ENCODE peak calls at places on chromosomes 1 and 21, in five cellular contexts. T is stimulated activated CD4-positive, alpha-beta T cell treated with anti-CD3 and anti-CD28 coated beads, Interleukin-12 subunit alpha, Interleukin-12 subunit beta, amount 100 ng/mL, for 24 hours; X is amniotic epithelial cell; V is CD4-positive, alpha-beta T cell; M is AG04450. B is an unnamed sample.

GRCh38 chr1:32351859-32352745 is 10.2 kb downstream of the FAM229A start:
- DNase-seq in V (no peak), X (no peak), M (no peak), T (no peak), B (no peak)

GRCh38 chr1:43358121-43358745 is 548 bp upstream of the CDC20 start:
- DNase-seq in X (peak; percentile 49), V (no peak), M (no peak), T (no peak), B (no peak)

GRCh38 chr1:31299365-31299764 is 2.5 kb downstream of the ZCCHC17 start:
- DNase-seq in M (no peak), V (no peak), T (no peak), X (no peak), B (no peak)

GRCh38 chr1:29332204-29332603 is 95.9 kb downstream of the PTPRU start:
- DNase-seq in T (no peak), X (peak; percentile 36), M (no peak), V (no peak), B (no peak)

GRCh38 chr1:206471993-206472392 is 1.7 kb downstream of the IKBKE start:
- DNase-seq in T (no peak), X (no peak), V (no peak), M (no peak), B (no peak)

GRCh38 chr1:212460376-212460775 is 27.7 kb downstream of the NENF start:
- DNase-seq in X (no peak), V (no peak), M (no peak), T (no peak), B (no peak)

GRCh38 chr1:7493711-7494110 is 277.4 kb upstream of the VAMP3 start:
- DNase-seq in T (no peak), X (no peak), M (no peak), V (no peak), B (no peak)

GRCh38 chr1:212981571-212982328 is 31.4 kb downstream of the VASH2 start:
- DNase-seq in V (no peak), M (no peak), X (no peak), T (no peak), B (no peak)

GRCh38 chr1:81478217-81478616 is 322.5 kb upstream of the ADGRL2 start:
- DNase-seq in V (no peak), M (no peak), X (no peak), T (no peak), B (no peak)

GRCh38 chr1:231390071-231390470 is 32.0 kb downstream of the EGLN1 start:
- DNase-seq in T (no peak), X (peak; percentile 74), M (no peak), V (no peak), B (no peak)

GRCh38 chr1:24978383-24979032 is 48.4 kb upstream of the RUNX3 start:
- DNase-seq in X (no peak), V (no peak), M (no peak), T (no peak), B (no peak)

GRCh38 chr1:154295408-154296235 is 23.2 kb downstream of the HAX1 start:
- DNase-seq in M (no peak), V (no peak), T (no peak), X (no peak), B (no peak)

GRCh38 chr1:13819637-13820036 is 119.6 kb downstream of the PRDM2 start:
- DNase-seq in X (no peak), T (no peak), M (no peak), V (no peak), B (no peak)

GRCh38 chr21:33273044-33273443 is 6.9 kb downstream of the IL10RB start:
- DNase-seq in X (peak; percentile 65), T (no peak), M (no peak), V (no peak), B (no peak)

GRCh38 chr1:180103819-180104218 is 50.9 kb upstream of the QSOX1 start:
- DNase-seq in X (no peak), V (no peak), T (no peak), M (no peak), B (no peak)

GRCh38 chr1:28208818-28209441 is 23.9 kb downstream of the DNAJC8 start:
- DNase-seq in M (peak; percentile 51), V (peak; percentile 47), T (peak; percentile 33), X (peak; percentile 76), B (peak; percentile 47)

GRCh38 chr1:221576268-221576667 is 165.6 kb downstream of the DUSP10 start:
- DNase-seq in X (peak; percentile 87), M (peak; percentile 86), V (no peak), T (no peak), B (no peak)

GRCh38 chr1:221494670-221495069 is 247.2 kb downstream of the DUSP10 start:
- DNase-seq in X (peak; percentile 68), M (no peak), V (no peak), T (no peak), B (no peak)

GRCh38 chr1:66274634-66275033 is 259.3 kb upstream of the SGIP1 start:
- DNase-seq in V (no peak), M (no peak), X (peak; percentile 74), T (no peak), B (no peak)

GRCh38 chr1:99806882-99807281 is 40.4 kb upstream of the FRRS1 start:
- DNase-seq in X (no peak), T (no peak), M (no peak), V (no peak), B (no peak)

GRCh38 chr1:26278835-26279597 is 870 bp upstream of the SH3BGRL3 start:
- DNase-seq in X (peak; percentile 54), V (no peak), T (no peak), M (no peak), B (no peak)

GRCh38 chr1:178388398-178389161 is 108.2 kb downstream of the CLEC20A start:
- DNase-seq in T (no peak), V (no peak), X (peak; percentile 22), M (no peak), B (no peak)

GRCh38 chr1:4977701-4978100 is 323.3 kb downstream of the AJAP1 start:
- DNase-seq in V (no peak), M (no peak), X (no peak), T (no peak), B (no peak)

GRCh38 chr1:177307771-177308170 is 137.0 kb downstream of the BRINP2 start:
- DNase-seq in M (no peak), T (no peak), V (no peak), X (no peak), B (no peak)

GRCh38 chr1:61301824-61302652 is 219.7 kb downstream of the NFIA start:
- DNase-seq in M (peak; percentile 8), V (no peak), T (no peak), X (peak; percentile 57), B (no peak)

GRCh38 chr1:30618335-30618747 is 105.0 kb downstream of the MATN1 start:
- DNase-seq in M (no peak), V (no peak), T (no peak), X (no peak), B (no peak)

GRCh38 chr1:185213086-185213485 is 56.1 kb downstream of the SWT1 start:
- DNase-seq in V (no peak), X (peak; percentile 71), T (no peak), M (peak; percentile 2), B (no peak)

GRCh38 chr1:190453550-190453949 is 24.1 kb downstream of the BRINP3 start:
- DNase-seq in V (no peak), T (no peak), X (peak; percentile 6), M (no peak), B (no peak)

GRCh38 chr1:110990541-110990940 is 26.8 kb upstream of the LRIF1 start:
- DNase-seq in V (no peak), T (no peak), M (no peak), X (no peak), B (no peak)

GRCh38 chr1:110780600-110781484 is 92.1 kb upstream of the CD53 start:
- DNase-seq in X (peak; percentile 62), T (peak; percentile 61), M (peak; percentile 20), V (peak; percentile 70), B (peak; percentile 70)

GRCh38 chr1:183956559-183957188 is 80.9 kb downstream of the COLGALT2 start:
- DNase-seq in V (peak; percentile 16), T (peak; percentile 21), X (peak; percentile 92), M (peak; percentile 41), B (peak; percentile 31)

GRCh38 chr1:246773213-246773641 is 49.0 kb downstream of the SCCPDH start:
- DNase-seq in X (no peak), V (no peak), T (no peak), M (no peak), B (no peak)